ENCODE peak calls at places on chromosome 9, in seven cellular contexts. One of them, this sample, is unnamed.

GRCh38 chr9:26175264-26175663 is 497.0 kb upstream of the TUSC1 start:
- DNase-seq in thoracic aorta: no peak
- DNase-seq in GM12865: no peak
- DNase-seq in AG09309: peak
- DNase-seq in AG10803: peak
- DNase-seq in left ventricle myocardium inferior: no peak
- DNase-seq in naive thymus-derived CD4-positive, alpha-beta T cell: no peak
- DNase-seq in this sample: no peak

GRCh38 chr9:132791699-132792240 is 86.3 kb downstream of the AK8 start:
- DNase-seq in thoracic aorta: no peak
- DNase-seq in GM12865: no peak
- DNase-seq in AG09309: no peak
- DNase-seq in AG10803: no peak
- DNase-seq in left ventricle myocardium inferior: no peak
- DNase-seq in naive thymus-derived CD4-positive, alpha-beta T cell: no peak
- DNase-seq in this sample: no peak

GRCh38 chr9:31597977-31598376 is 786.5 kb upstream of the ACO1 start:
- DNase-seq in thoracic aorta: no peak
- DNase-seq in GM12865: peak
- DNase-seq in AG09309: no peak
- DNase-seq in AG10803: no peak
- DNase-seq in left ventricle myocardium inferior: no peak
- DNase-seq in naive thymus-derived CD4-positive, alpha-beta T cell: peak
- DNase-seq in this sample: no peak

GRCh38 chr9:5437254-5438216 is at the start of gene PLGRKT:
- DNase-seq in thoracic aorta: peak
- DNase-seq in GM12865: peak
- DNase-seq in AG09309: peak
- DNase-seq in AG10803: peak
- DNase-seq in left ventricle myocardium inferior: peak
- DNase-seq in naive thymus-derived CD4-positive, alpha-beta T cell: peak
- DNase-seq in this sample: peak

GRCh38 chr9:30198463-30199309 is 2185.8 kb upstream of the ACO1 start:
- DNase-seq in thoracic aorta: no peak
- DNase-seq in GM12865: no peak
- DNase-seq in AG09309: no peak
- DNase-seq in AG10803: no peak
- DNase-seq in left ventricle myocardium inferior: no peak
- DNase-seq in naive thymus-derived CD4-positive, alpha-beta T cell: no peak
- DNase-seq in this sample: no peak

GRCh38 chr9:107389617-107390071 is 99.9 kb downstream of the KLF4 start:
- DNase-seq in thoracic aorta: no peak
- DNase-seq in GM12865: no peak
- DNase-seq in AG09309: peak
- DNase-seq in AG10803: peak
- DNase-seq in left ventricle myocardium inferior: peak
- DNase-seq in naive thymus-derived CD4-positive, alpha-beta T cell: no peak
- DNase-seq in this sample: peak

GRCh38 chr9:137691648-137692357 is 73.0 kb downstream of the EHMT1 start:
- DNase-seq in thoracic aorta: no peak
- DNase-seq in GM12865: no peak
- DNase-seq in AG09309: no peak
- DNase-seq in AG10803: no peak
- DNase-seq in left ventricle myocardium inferior: peak
- DNase-seq in naive thymus-derived CD4-positive, alpha-beta T cell: no peak
- DNase-seq in this sample: no peak

GRCh38 chr9:91428431-91428830 is 4.8 kb upstream of the NFIL3 start:
- DNase-seq in thoracic aorta: no peak
- DNase-seq in GM12865: no peak
- DNase-seq in AG09309: no peak
- DNase-seq in AG10803: peak
- DNase-seq in left ventricle myocardium inferior: no peak
- DNase-seq in naive thymus-derived CD4-positive, alpha-beta T cell: no peak
- DNase-seq in this sample: no peak

GRCh38 chr9:99004717-99005460 is 61.2 kb downstream of the COL15A1 start:
- DNase-seq in thoracic aorta: no peak
- DNase-seq in GM12865: no peak
- DNase-seq in AG09309: no peak
- DNase-seq in AG10803: no peak
- DNase-seq in left ventricle myocardium inferior: no peak
- DNase-seq in naive thymus-derived CD4-positive, alpha-beta T cell: no peak
- DNase-seq in this sample: no peak

GRCh38 chr9:99162759-99163364 is 57.9 kb downstream of the TGFBR1 start:
- DNase-seq in thoracic aorta: no peak
- DNase-seq in GM12865: peak
- DNase-seq in AG09309: no peak
- DNase-seq in AG10803: peak
- DNase-seq in left ventricle myocardium inferior: no peak
- DNase-seq in naive thymus-derived CD4-positive, alpha-beta T cell: peak
- DNase-seq in this sample: no peak

GRCh38 chr9:116157436-116158138 is 4.0 kb downstream of the PAPPA start:
- DNase-seq in thoracic aorta: no peak
- DNase-seq in GM12865: no peak
- DNase-seq in AG09309: no peak
- DNase-seq in AG10803: peak
- DNase-seq in left ventricle myocardium inferior: no peak
- DNase-seq in naive thymus-derived CD4-positive, alpha-beta T cell: no peak
- DNase-seq in this sample: no peak

GRCh38 chr9:90950600-90950999 is 149.0 kb downstream of the SYK start:
- DNase-seq in thoracic aorta: no peak
- DNase-seq in GM12865: no peak
- DNase-seq in AG09309: no peak
- DNase-seq in AG10803: no peak
- DNase-seq in left ventricle myocardium inferior: no peak
- DNase-seq in naive thymus-derived CD4-positive, alpha-beta T cell: no peak
- DNase-seq in this sample: no peak

GRCh38 chr9:134438204-134438788 is 112.0 kb downstream of the RXRA start:
- DNase-seq in thoracic aorta: no peak
- DNase-seq in GM12865: peak
- DNase-seq in AG09309: no peak
- DNase-seq in AG10803: no peak
- DNase-seq in left ventricle myocardium inferior: no peak
- DNase-seq in naive thymus-derived CD4-positive, alpha-beta T cell: no peak
- DNase-seq in this sample: no peak

GRCh38 chr9:105064248-105065118 is 136.5 kb upstream of the ABCA1 start:
- DNase-seq in thoracic aorta: peak
- DNase-seq in GM12865: peak
- DNase-seq in AG09309: peak
- DNase-seq in AG10803: peak
- DNase-seq in left ventricle myocardium inferior: peak
- DNase-seq in naive thymus-derived CD4-positive, alpha-beta T cell: no peak
- DNase-seq in this sample: peak

GRCh38 chr9:112384219-112384618 is 4.3 kb downstream of the HSDL2 start:
- DNase-seq in thoracic aorta: no peak
- DNase-seq in GM12865: no peak
- DNase-seq in AG09309: no peak
- DNase-seq in AG10803: no peak
- DNase-seq in left ventricle myocardium inferior: no peak
- DNase-seq in naive thymus-derived CD4-positive, alpha-beta T cell: no peak
- DNase-seq in this sample: no peak

GRCh38 chr9:35353731-35354365 is 136.1 kb upstream of the RUSC2 start:
- DNase-seq in thoracic aorta: no peak
- DNase-seq in GM12865: no peak
- DNase-seq in AG09309: peak
- DNase-seq in AG10803: peak
- DNase-seq in left ventricle myocardium inferior: no peak
- DNase-seq in naive thymus-derived CD4-positive, alpha-beta T cell: no peak
- DNase-seq in this sample: no peak

GRCh38 chr9:91360551-91361293 is 996 bp downstream of the AUH start:
- DNase-seq in thoracic aorta: no peak
- DNase-seq in GM12865: peak
- DNase-seq in AG09309: no peak
- DNase-seq in AG10803: no peak
- DNase-seq in left ventricle myocardium inferior: no peak
- DNase-seq in naive thymus-derived CD4-positive, alpha-beta T cell: no peak
- DNase-seq in this sample: no peak

GRCh38 chr9:77864096-77864889 is 167.3 kb downstream of the GNAQ start:
- DNase-seq in thoracic aorta: no peak
- DNase-seq in GM12865: peak
- DNase-seq in AG09309: no peak
- DNase-seq in AG10803: peak
- DNase-seq in left ventricle myocardium inferior: no peak
- DNase-seq in naive thymus-derived CD4-positive, alpha-beta T cell: no peak
- DNase-seq in this sample: no peak

GRCh38 chr9:122261469-122261881 is 3.2 kb downstream of the RBM18 start:
- DNase-seq in thoracic aorta: peak
- DNase-seq in GM12865: no peak
- DNase-seq in AG09309: peak
- DNase-seq in AG10803: peak
- DNase-seq in left ventricle myocardium inferior: peak
- DNase-seq in naive thymus-derived CD4-positive, alpha-beta T cell: no peak
- DNase-seq in this sample: peak

GRCh38 chr9:104025945-104026344 is 68.2 kb upstream of the SMC2 start:
- DNase-seq in thoracic aorta: no peak
- DNase-seq in GM12865: no peak
- DNase-seq in AG09309: no peak
- DNase-seq in AG10803: peak
- DNase-seq in left ventricle myocardium inferior: no peak
- DNase-seq in naive thymus-derived CD4-positive, alpha-beta T cell: no peak
- DNase-seq in this sample: no peak

GRCh38 chr9:33318781-33319180 is 28.5 kb downstream of the NFX1 start:
- DNase-seq in thoracic aorta: no peak
- DNase-seq in GM12865: no peak
- DNase-seq in AG09309: no peak
- DNase-seq in AG10803: no peak
- DNase-seq in left ventricle myocardium inferior: no peak
- DNase-seq in naive thymus-derived CD4-positive, alpha-beta T cell: no peak
- DNase-seq in this sample: no peak

GRCh38 chr9:24073237-24073636 is 247.2 kb upstream of the ELAVL2 start:
- DNase-seq in thoracic aorta: no peak
- DNase-seq in GM12865: no peak
- DNase-seq in AG09309: no peak
- DNase-seq in AG10803: no peak
- DNase-seq in left ventricle myocardium inferior: no peak
- DNase-seq in naive thymus-derived CD4-positive, alpha-beta T cell: no peak
- DNase-seq in this sample: no peak

GRCh38 chr9:24071736-24072135 is 245.7 kb upstream of the ELAVL2 start:
- DNase-seq in thoracic aorta: no peak
- DNase-seq in GM12865: no peak
- DNase-seq in AG09309: no peak
- DNase-seq in AG10803: no peak
- DNase-seq in left ventricle myocardium inferior: no peak
- DNase-seq in naive thymus-derived CD4-positive, alpha-beta T cell: no peak
- DNase-seq in this sample: no peak
- H3K4me3 ChIP-seq in thoracic aorta: no peak
- H3K4me3 ChIP-seq in GM12865: no peak
- H3K4me3 ChIP-seq in AG09309: no peak
- H3K4me3 ChIP-seq in AG10803: no peak
- H3K4me3 ChIP-seq in left ventricle myocardium inferior: no peak
- H3K4me3 ChIP-seq in naive thymus-derived CD4-positive, alpha-beta T cell: no peak
- H3K4me3 ChIP-seq in this sample: no peak

GRCh38 chr9:125407974-125408900 is 146.6 kb downstream of the GAPVD1 start:
- DNase-seq in thoracic aorta: no peak
- DNase-seq in GM12865: peak
- DNase-seq in AG09309: peak
- DNase-seq in AG10803: peak
- DNase-seq in left ventricle myocardium inferior: peak
- DNase-seq in naive thymus-derived CD4-positive, alpha-beta T cell: peak
- DNase-seq in this sample: peak

GRCh38 chr9:125409217-125409636 is 147.6 kb downstream of the GAPVD1 start:
- DNase-seq in thoracic aorta: no peak
- DNase-seq in GM12865: peak
- DNase-seq in AG09309: no peak
- DNase-seq in AG10803: no peak
- DNase-seq in left ventricle myocardium inferior: no peak
- DNase-seq in naive thymus-derived CD4-positive, alpha-beta T cell: no peak
- DNase-seq in this sample: no peak

GRCh38 chr9:125410522-125410894 is 148.9 kb downstream of the GAPVD1 start:
- DNase-seq in thoracic aorta: no peak
- DNase-seq in GM12865: no peak
- DNase-seq in AG09309: no peak
- DNase-seq in AG10803: no peak
- DNase-seq in left ventricle myocardium inferior: no peak
- DNase-seq in naive thymus-derived CD4-positive, alpha-beta T cell: no peak
- DNase-seq in this sample: no peak

GRCh38 chr9:125411171-125411756 is 149.6 kb downstream of the GAPVD1 start:
- DNase-seq in thoracic aorta: no peak
- DNase-seq in GM12865: no peak
- DNase-seq in AG09309: no peak
- DNase-seq in AG10803: no peak
- DNase-seq in left ventricle myocardium inferior: no peak
- DNase-seq in naive thymus-derived CD4-positive, alpha-beta T cell: no peak
- DNase-seq in this sample: no peak

GRCh38 chr9:125409637-125410521 is 148.3 kb downstream of the GAPVD1 start:
- DNase-seq in thoracic aorta: no peak
- DNase-seq in GM12865: peak
- DNase-seq in AG09309: no peak
- DNase-seq in AG10803: peak
- DNase-seq in left ventricle myocardium inferior: no peak
- DNase-seq in naive thymus-derived CD4-positive, alpha-beta T cell: no peak
- DNase-seq in this sample: no peak
- H3K4me3 ChIP-seq in thoracic aorta: no peak
- H3K4me3 ChIP-seq in GM12865: no peak
- H3K4me3 ChIP-seq in AG09309: no peak
- H3K4me3 ChIP-seq in AG10803: no peak
- H3K4me3 ChIP-seq in left ventricle myocardium inferior: no peak
- H3K4me3 ChIP-seq in naive thymus-derived CD4-positive, alpha-beta T cell: no peak
- H3K4me3 ChIP-seq in this sample: no peak

DNA sequence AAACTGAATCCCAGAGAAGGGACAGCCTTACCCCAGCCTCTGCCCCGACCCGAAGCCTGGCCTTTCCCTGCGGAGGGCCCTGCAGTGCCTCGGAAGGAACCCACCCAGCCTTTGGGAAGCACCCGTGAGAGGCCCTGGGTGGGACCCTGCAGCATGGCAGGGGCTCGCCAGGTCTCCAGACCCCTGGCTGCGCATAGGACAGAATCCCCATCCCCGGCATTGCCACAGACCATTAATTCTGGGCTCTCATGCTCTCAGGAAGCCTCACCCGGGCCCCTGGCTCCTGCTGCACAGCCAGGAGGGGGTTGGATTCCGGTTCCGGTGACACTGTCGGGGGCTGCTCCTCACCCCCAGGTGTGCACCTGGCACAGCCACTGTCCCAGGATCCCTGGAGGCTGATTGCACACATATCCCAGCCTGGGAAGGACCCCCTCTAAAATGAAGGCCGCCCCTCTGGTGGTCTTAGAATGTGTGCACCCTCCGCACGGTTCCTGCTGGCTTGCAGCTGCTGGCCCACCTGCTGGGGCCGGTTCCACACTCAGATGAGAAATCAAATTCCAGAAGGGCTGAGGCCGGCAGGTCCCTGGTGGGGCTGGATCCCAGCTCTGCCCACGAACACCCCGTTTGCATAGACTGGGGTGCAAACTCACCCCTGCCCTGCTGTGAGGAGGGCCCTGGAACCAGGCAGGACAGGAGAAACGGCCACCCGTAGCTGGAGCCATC is 4.7 kb downstream of the EGFL7 start:
- DNase-seq in thoracic aorta: no peak
- DNase-seq in GM12865: no peak
- DNase-seq in AG09309: no peak
- DNase-seq in AG10803: no peak
- DNase-seq in left ventricle myocardium inferior: no peak
- DNase-seq in naive thymus-derived CD4-positive, alpha-beta T cell: no peak
- DNase-seq in this sample: no peak
- H3K4me3 ChIP-seq in thoracic aorta: peak
- H3K4me3 ChIP-seq in GM12865: no peak
- H3K4me3 ChIP-seq in AG09309: no peak
- H3K4me3 ChIP-seq in AG10803: no peak
- H3K4me3 ChIP-seq in left ventricle myocardium inferior: peak
- H3K4me3 ChIP-seq in naive thymus-derived CD4-positive, alpha-beta T cell: no peak
- H3K4me3 ChIP-seq in this sample: peak

GRCh38 chr9:93267681-93268505 is 84.0 kb downstream of the WNK2 start:
- DNase-seq in thoracic aorta: no peak
- DNase-seq in GM12865: no peak
- DNase-seq in AG09309: no peak
- DNase-seq in AG10803: no peak
- DNase-seq in left ventricle myocardium inferior: no peak
- DNase-seq in naive thymus-derived CD4-positive, alpha-beta T cell: no peak
- DNase-seq in this sample: peak
- H3K4me3 ChIP-seq in thoracic aorta: no peak
- H3K4me3 ChIP-seq in GM12865: no peak
- H3K4me3 ChIP-seq in AG09309: no peak
- H3K4me3 ChIP-seq in AG10803: no peak
- H3K4me3 ChIP-seq in left ventricle myocardium inferior: no peak
- H3K4me3 ChIP-seq in naive thymus-derived CD4-positive, alpha-beta T cell: no peak
- H3K4me3 ChIP-seq in this sample: no peak